ENCODE peak calls at places on chromosomes 6 and 20, in four cellular contexts. W is fibroblast of lung, L is heart right ventricle, K is lower lobe of right lung. V is an unnamed sample.

GRCh38 chr6:1639430-1639829 is 29.7 kb downstream of the FOXC1 start:
- DNase-seq in W (no peak), L (no peak), K (no peak), V (no peak)

GRCh38 chr6:116446399-116446798 is 14.8 kb upstream of the CALHM6 start:
- DNase-seq in W (peak), L (no peak), K (no peak), V (no peak)

GRCh38 chr20:57654998-57655811 is 35.0 kb upstream of the ZBP1 start:
- DNase-seq in W (peak), L (no peak), K (peak), V (no peak)

GRCh38 chr6:109381007-109381746 is 1.1 kb downstream of the CD164 start:
- DNase-seq in W (peak), L (no peak), K (no peak), V (no peak)

GRCh38 chr6:161033667-161034066 is 42.1 kb downstream of the MAP3K4 start:
- DNase-seq in W (peak), L (no peak), K (no peak), V (no peak)

GRCh38 chr6:32186496-32186840 is 2.4 kb upstream of the AGER start:
- DNase-seq in W (no peak), L (no peak), K (no peak), V (no peak)

GRCh38 chr6:105691971-105692370 is 289.1 kb upstream of the PREP start:
- DNase-seq in W (no peak), L (no peak), K (no peak), V (no peak)

GRCh38 chr6:157066781-157067491 is 256.4 kb downstream of the TMEM242 start:
- DNase-seq in W (no peak), L (no peak), K (no peak), V (no peak)

GRCh38 chr6:170554086-170554887 is at the start of gene TBP:
- DNase-seq in W (peak), L (peak), K (peak), V (peak)

GRCh38 chr20:56774873-56775272 is 145.8 kb downstream of the TFAP2C start:
- DNase-seq in W (no peak), L (no peak), K (no peak), V (no peak)

GRCh38 chr20:59629141-59630045 is 25.1 kb downstream of the PHACTR3 start:
- DNase-seq in W (no peak), L (no peak), K (no peak), V (no peak)

GRCh38 chr6:53361549-53362031 is 12.8 kb upstream of the ELOVL5 start:
- DNase-seq in W (peak), L (peak), K (peak), V (no peak)

GRCh38 chr20:64107736-64108457 is 532 bp upstream of the NPBWR2 start:
- DNase-seq in W (no peak), L (no peak), K (peak), V (no peak)

GRCh38 chr20:57893364-57894001 is 183.7 kb upstream of the PMEPA1 start:
- DNase-seq in W (no peak), L (no peak), K (no peak), V (no peak)

GRCh38 chr20:17024513-17025105 is 202.2 kb upstream of the PCSK2 start:
- DNase-seq in W (peak), L (no peak), K (no peak), V (no peak)

GRCh38 chr6:160029525-160029924 is 60.6 kb downstream of the IGF2R start:
- DNase-seq in W (no peak), L (no peak), K (no peak), V (no peak)

GRCh38 chr6:33683576-33684427 is 27.7 kb downstream of the UQCC2 start:
- DNase-seq in W (no peak), L (no peak), K (peak), V (no peak)

GRCh38 chr6:32837651-32838113 is 857 bp downstream of the TAP2 start:
- DNase-seq in W (peak), L (no peak), K (no peak), V (no peak)

GRCh38 chr6:39926668-39927067 is 7.6 kb downstream of the MOCS1 start:
- DNase-seq in W (no peak), L (no peak), K (no peak), V (no peak)

GRCh38 chr6:68497927-68498326 is 137.2 kb upstream of the ADGRB3 start:
- DNase-seq in W (peak), L (no peak), K (no peak), V (no peak)

GRCh38 chr6:788058-788457 is 95.1 kb upstream of the EXOC2 start:
- DNase-seq in W (no peak), L (no peak), K (no peak), V (no peak)

GRCh38 chr6:88008411-88008810 is 39.2 kb upstream of the SPACA1 start:
- DNase-seq in W (peak), L (no peak), K (no peak), V (no peak)

GRCh38 chr6:100678027-100678426 is 203.1 kb downstream of the ASCC3 start:
- DNase-seq in W (no peak), L (no peak), K (no peak), V (no peak)

GRCh38 chr20:47843886-47844567 is 58.7 kb upstream of the SULF2 start:
- DNase-seq in W (no peak), L (no peak), K (no peak), V (no peak)

GRCh38 chr20:8431538-8432434 is 299.7 kb downstream of the PLCB1 start:
- DNase-seq in W (no peak), L (peak), K (no peak), V (no peak)

GRCh38 chr6:169783971-169784930 is 32.8 kb downstream of the ERMARD start:
- DNase-seq in W (peak), L (no peak), K (no peak), V (no peak)

GRCh38 chr20:10443936-10444335 is 8.8 kb downstream of the SLX4IP start:
- DNase-seq in W (no peak), L (no peak), K (no peak), V (no peak)

GRCh38 chr6:32852844-32853540 is 512 bp downstream of the TAP1 start:
- DNase-seq in W (peak), L (no peak), K (peak), V (no peak)

GRCh38 chr6:22271044-22271443 is 25.8 kb downstream of the PRL start:
- DNase-seq in W (no peak), L (no peak), K (no peak), V (no peak)

GRCh38 chr6:15547379-15547778 is 115.4 kb downstream of the DTNBP1 start:
- DNase-seq in W (no peak), L (no peak), K (no peak), V (no peak)

GRCh38 chr6:75986935-75987334 is 85.5 kb downstream of the IMPG1 start:
- DNase-seq in W (no peak), L (no peak), K (no peak), V (no peak)

GRCh38 chr6:36430351-36430750 is 12.3 kb downstream of the PXT1 start:
- DNase-seq in W (peak), L (no peak), K (no peak), V (no peak)

GRCh38 chr6:107444277-107444676 is 15.1 kb downstream of the PDSS2 start:
- DNase-seq in W (peak), L (no peak), K (no peak), V (no peak)

GRCh38 chr6:16055852-16056251 is 73.0 kb upstream of the MYLIP start:
- DNase-seq in W (no peak), L (no peak), K (no peak), V (no peak)

DNA sequence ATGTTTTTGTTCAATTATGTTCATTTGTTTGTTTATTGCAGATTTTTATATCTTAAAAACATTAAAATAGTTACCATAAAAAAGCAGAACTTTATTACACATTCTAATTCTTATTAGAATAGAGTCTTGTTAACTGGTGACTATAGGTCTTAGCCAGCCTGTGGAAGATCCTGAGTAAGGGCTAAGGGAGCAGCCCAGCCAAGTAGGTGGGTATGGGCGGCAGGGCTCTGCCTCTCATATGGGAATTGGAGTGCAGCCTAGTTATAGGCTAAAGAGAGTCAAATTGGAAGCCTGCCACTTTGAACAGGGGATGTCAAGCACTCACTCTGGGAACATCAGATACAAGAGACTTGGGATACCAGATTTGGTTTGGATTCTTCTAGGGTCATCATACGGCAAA is 10.5 kb upstream of the HSF2 start:
- DNase-seq in W (no peak), L (no peak), K (no peak), V (no peak)
- H3K27ac ChIP-seq in W (no peak), L (no peak), K (no peak), V (no peak)

DNA sequence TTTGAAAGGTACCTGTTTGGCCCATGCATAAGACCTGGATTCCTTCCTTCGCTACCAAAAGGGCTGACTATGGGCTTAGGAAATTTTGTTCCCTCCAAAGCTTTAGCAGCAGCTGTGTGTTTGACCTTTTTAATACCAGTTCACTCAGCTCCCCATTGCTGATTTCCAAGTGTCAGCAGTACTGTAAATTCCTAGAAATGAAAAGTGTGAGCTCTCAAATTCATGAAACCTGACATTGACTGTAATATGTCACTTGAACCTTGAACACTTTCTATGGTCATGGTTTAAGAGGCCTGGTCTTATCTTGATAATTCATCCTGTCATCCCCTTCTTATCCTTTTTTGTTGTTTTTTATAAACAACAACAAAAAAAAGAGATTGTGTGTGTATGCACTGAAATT is 31.7 kb downstream of the STAU1 start:
- DNase-seq in W (no peak), L (no peak), K (no peak), V (no peak)
- H3K27ac ChIP-seq in W (no peak), L (no peak), K (no peak), V (no peak)

GRCh38 chr6:47308223-47308567 is 1.5 kb downstream of the TNFRSF21 start:
- DNase-seq in W (no peak), L (no peak), K (no peak), V (no peak)

GRCh38 chr6:47310131-47310480 is 401 bp upstream of the TNFRSF21 start:
- DNase-seq in W (no peak), L (no peak), K (no peak), V (no peak)

GRCh38 chr6:47309326-47310130 is at the start of gene TNFRSF21:
- DNase-seq in W (peak), L (peak), K (peak), V (peak)

GRCh38 chr6:47307362-47308222 is 2.1 kb downstream of the TNFRSF21 start:
- DNase-seq in W (no peak), L (no peak), K (no peak), V (no peak)

DNA sequence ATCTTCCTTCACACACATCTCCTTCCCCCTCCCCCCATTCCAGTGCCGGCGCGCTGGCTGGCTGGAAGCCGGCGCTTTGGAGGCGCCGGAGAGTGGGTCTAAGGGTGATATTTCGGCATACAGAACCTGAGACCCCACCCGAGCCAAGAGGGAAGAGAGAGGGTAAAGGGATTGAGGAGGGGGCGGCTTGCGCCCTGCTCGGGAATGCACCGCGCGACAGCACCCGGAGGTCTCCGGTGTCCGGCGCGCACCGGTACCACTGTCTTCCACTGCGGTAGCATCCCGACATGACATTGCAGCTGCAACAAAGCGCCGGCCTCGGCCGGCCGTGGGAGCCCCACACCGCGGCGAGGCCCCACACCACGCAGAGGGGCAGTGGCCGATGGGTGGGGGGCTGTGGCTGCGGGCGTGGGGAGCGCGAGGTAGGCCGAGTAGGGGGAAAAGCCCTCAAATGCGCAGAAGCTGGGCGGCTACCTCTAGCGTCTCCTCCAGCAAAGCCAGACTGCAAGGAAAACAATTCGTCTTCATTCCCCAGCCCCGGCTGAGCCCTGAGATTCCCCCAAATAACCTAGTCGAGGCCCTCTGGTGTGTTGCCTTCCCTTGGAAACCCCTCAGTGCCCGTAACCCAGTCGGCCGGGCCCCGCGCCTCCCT is 905 bp downstream of the TNFRSF21 start:
- DNase-seq in W (peak), L (peak), K (peak), V (no peak)
- H3K27ac ChIP-seq in W (no peak), L (peak), K (peak), V (peak)

GRCh38 chr6:111724039-111724438 is 118.4 kb upstream of the TRAF3IP2 start:
- DNase-seq in W (no peak), L (no peak), K (no peak), V (no peak)
- H3K27ac ChIP-seq in W (no peak), L (no peak), K (peak), V (no peak)

GRCh38 chr20:31841928-31842327 is 3.5 kb downstream of the FOXS1 start:
- DNase-seq in W (peak), L (no peak), K (no peak), V (no peak)

GRCh38 chr20:31840906-31841816 is 4.2 kb downstream of the FOXS1 start:
- DNase-seq in W (no peak), L (no peak), K (no peak), V (no peak)

GRCh38 chr20:31843881-31844280 is 1.5 kb downstream of the FOXS1 start:
- DNase-seq in W (no peak), L (no peak), K (no peak), V (no peak)

GRCh38 chr20:31843288-31843687 is 2.1 kb downstream of the FOXS1 start:
- DNase-seq in W (no peak), L (no peak), K (no peak), V (no peak)

GRCh38 chr20:31842471-31843157 is 2.8 kb downstream of the FOXS1 start:
- DNase-seq in W (peak), L (peak), K (no peak), V (no peak)
- H3K27ac ChIP-seq in W (peak), L (peak), K (peak), V (no peak)

GRCh38 chr20:62816879-62817873 is at the start of gene COL9A3:
- DNase-seq in W (no peak), L (no peak), K (no peak), V (no peak)
- H3K27ac ChIP-seq in W (no peak), L (peak), K (no peak), V (peak)

DNA sequence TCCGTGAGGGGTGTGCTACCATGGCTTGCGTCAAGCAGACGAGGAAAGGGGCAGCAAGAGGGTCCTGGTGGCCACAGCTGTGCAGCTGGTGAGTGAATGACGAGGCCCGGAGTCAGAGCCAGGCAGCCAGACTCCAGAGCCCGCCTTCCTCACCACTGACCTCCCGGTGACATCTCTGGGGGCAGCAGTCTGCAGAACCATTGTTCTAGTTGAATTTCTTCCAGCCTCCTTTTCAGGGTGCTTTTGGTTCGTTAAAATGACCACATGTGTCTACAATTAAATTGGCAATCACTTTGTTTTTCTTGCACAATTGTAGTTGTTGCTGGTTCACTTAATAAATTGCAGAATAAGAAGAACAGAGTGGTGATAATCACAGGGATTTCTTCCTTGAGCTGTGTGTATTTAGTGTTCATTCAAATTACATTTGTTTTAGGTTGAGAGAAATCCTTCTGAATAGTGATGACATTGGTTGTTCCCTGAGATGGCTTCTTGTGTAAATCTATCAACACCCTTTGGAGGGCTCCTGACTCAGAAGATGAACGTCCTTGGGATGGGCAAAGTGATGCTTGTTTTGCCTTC is 96.4 kb downstream of the TULP4 start:
- DNase-seq in W (peak), L (peak), K (no peak), V (no peak)
- H3K27ac ChIP-seq in W (no peak), L (peak), K (peak), V (peak)

GRCh38 chr20:15675813-15676484 is 897.3 kb downstream of the KIF16B start:
- DNase-seq in W (no peak), L (no peak), K (no peak), V (no peak)

GRCh38 chr20:15676815-15677214 is 896.4 kb downstream of the KIF16B start:
- DNase-seq in W (no peak), L (no peak), K (no peak), V (no peak)

GRCh38 chr20:15674253-15675145 is 898.7 kb downstream of the KIF16B start:
- DNase-seq in W (no peak), L (no peak), K (no peak), V (no peak)

GRCh38 chr20:15673206-15673605 is 900.0 kb downstream of the KIF16B start:
- DNase-seq in W (peak), L (no peak), K (no peak), V (no peak)

DNA sequence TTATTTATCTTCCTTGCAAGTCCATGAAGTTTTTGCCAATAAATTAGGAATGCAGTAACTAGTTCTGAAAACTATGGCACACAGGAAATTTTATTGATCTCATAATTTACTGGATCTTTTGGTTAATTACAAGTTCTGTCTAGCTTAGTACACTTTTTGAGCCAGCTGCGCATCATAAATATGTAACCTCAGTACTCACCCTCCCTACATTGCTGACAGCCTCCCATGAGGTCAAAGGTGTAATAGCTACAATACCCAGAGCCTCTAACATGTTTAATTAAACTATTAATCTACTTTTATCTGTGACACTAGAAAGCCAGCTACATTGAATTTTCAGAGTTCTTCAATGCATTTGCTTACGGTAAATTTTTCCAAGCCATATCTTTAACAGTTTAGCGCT is 898.1 kb downstream of the KIF16B start:
- DNase-seq in W (no peak), L (no peak), K (no peak), V (no peak)
- H3K27ac ChIP-seq in W (no peak), L (no peak), K (no peak), V (no peak)

DNA sequence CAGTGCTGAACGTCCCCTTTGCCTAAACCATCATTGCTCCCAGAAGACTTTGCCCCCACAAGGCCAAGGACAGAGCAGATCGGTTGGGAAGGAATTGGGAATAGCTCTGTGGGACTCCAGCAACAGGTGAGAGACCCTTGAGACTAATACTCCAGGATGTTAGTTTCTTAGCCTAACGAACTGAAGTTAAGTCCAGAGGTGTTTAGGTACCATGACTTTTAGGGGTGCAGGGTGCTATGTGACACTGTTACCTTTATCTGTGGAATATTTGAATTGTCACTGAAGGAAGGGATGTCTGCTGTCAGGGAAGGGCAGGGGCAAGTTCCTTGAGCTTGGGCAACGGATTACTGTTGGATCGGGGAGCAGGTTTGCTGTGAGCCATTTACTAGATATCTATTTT is 1.9 kb downstream of the BLCAP start:
- DNase-seq in W (no peak), L (no peak), K (no peak), V (no peak)
- H3K27ac ChIP-seq in W (no peak), L (peak), K (peak), V (peak)

DNA sequence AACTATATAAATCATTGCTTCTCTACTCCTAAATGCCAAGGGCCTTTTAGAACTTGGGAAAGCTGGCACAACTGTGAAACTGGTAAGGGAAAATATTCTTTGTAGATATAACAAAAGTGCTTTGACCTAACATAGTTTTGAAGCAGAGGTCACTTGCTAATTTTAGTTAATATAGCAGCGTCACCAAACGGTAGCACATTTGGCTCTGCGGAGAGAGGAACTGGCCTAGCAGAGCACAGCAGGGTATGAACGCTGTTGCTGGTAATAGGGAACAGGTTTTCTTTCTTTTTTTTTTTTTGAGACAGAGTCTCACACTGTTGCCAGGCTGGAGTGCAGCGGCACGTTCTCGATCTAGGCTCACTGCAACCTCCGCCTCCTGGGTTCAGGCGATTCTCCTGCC is 67.4 kb downstream of the ECT2L start:
- DNase-seq in W (no peak), L (peak), K (no peak), V (no peak)
- H3K27ac ChIP-seq in W (no peak), L (peak), K (no peak), V (no peak)

V was measured in esophagus squamous epithelium.